ENCODE peak calls at places on chromosomes 12 and 14, in six cellular contexts. One of them, this sample, is unnamed.

GRCh38 chr12:123115409-123116111 is 35.3 kb downstream of the PITPNM2 start:
- DNase-seq in AG10803: peak; percentile 97
- DNase-seq in AG04450: peak; percentile 90
- DNase-seq in stomach: no peak
- DNase-seq in BJ: peak; percentile 89
- DNase-seq in sigmoid colon: peak; percentile 93
- DNase-seq in this sample: peak; percentile 98

GRCh38 chr14:92352158-92352985 is 29.4 kb downstream of the SLC24A4 start:
- DNase-seq in stomach: no peak
- DNase-seq in AG10803: peak; percentile 18
- DNase-seq in BJ: no peak
- DNase-seq in AG04450: no peak
- DNase-seq in sigmoid colon: no peak
- DNase-seq in this sample: peak; percentile 3

GRCh38 chr14:93396456-93396855 is 34.3 kb upstream of the UNC79 start:
- DNase-seq in stomach: no peak
- DNase-seq in sigmoid colon: no peak
- DNase-seq in AG10803: no peak
- DNase-seq in BJ: no peak
- DNase-seq in AG04450: no peak
- DNase-seq in this sample: no peak

GRCh38 chr12:88703790-88704189 is 123.5 kb upstream of the KITLG start:
- DNase-seq in BJ: no peak
- DNase-seq in stomach: no peak
- DNase-seq in AG10803: no peak
- DNase-seq in sigmoid colon: no peak
- DNase-seq in AG04450: no peak
- DNase-seq in this sample: peak; percentile 8

GRCh38 chr12:57575771-57576612 is 15.0 kb upstream of the PIP4K2C start:
- DNase-seq in AG10803: no peak
- DNase-seq in BJ: no peak
- DNase-seq in AG04450: no peak
- DNase-seq in stomach: no peak
- DNase-seq in sigmoid colon: no peak
- DNase-seq in this sample: no peak

GRCh38 chr12:13727707-13728147 is 253.7 kb downstream of the GRIN2B start:
- DNase-seq in BJ: no peak
- DNase-seq in stomach: no peak
- DNase-seq in sigmoid colon: no peak
- DNase-seq in AG04450: no peak
- DNase-seq in AG10803: no peak
- DNase-seq in this sample: no peak

GRCh38 chr12:121578230-121579189 is 2.3 kb downstream of the KDM2B start:
- DNase-seq in BJ: no peak
- DNase-seq in stomach: no peak
- DNase-seq in sigmoid colon: peak; percentile 74
- DNase-seq in AG04450: no peak
- DNase-seq in AG10803: no peak
- DNase-seq in this sample: peak; percentile 18

GRCh38 chr12:132153501-132154340 is 9.5 kb downstream of the NOC4L start:
- DNase-seq in AG10803: peak; percentile 63
- DNase-seq in AG04450: no peak
- DNase-seq in sigmoid colon: peak; percentile 82
- DNase-seq in BJ: no peak
- DNase-seq in stomach: peak; percentile 68
- DNase-seq in this sample: peak; percentile 70

GRCh38 chr12:115698257-115698656 is 579.2 kb downstream of the MED13L start:
- DNase-seq in BJ: no peak
- DNase-seq in AG10803: no peak
- DNase-seq in sigmoid colon: no peak
- DNase-seq in AG04450: no peak
- DNase-seq in stomach: no peak
- DNase-seq in this sample: no peak

GRCh38 chr12:14416658-14417057 is 51.2 kb downstream of the ATF7IP start:
- DNase-seq in stomach: no peak
- DNase-seq in BJ: no peak
- DNase-seq in AG04450: peak; percentile 82
- DNase-seq in AG10803: peak; percentile 70
- DNase-seq in sigmoid colon: no peak
- DNase-seq in this sample: peak; percentile 88

GRCh38 chr12:6554168-6554989 is 1.5 kb downstream of the IFFO1 start:
- DNase-seq in AG04450: no peak
- DNase-seq in AG10803: peak; percentile 64
- DNase-seq in sigmoid colon: peak; percentile 89
- DNase-seq in BJ: no peak
- DNase-seq in stomach: peak; percentile 79
- DNase-seq in this sample: peak; percentile 90

GRCh38 chr12:48686615-48687334 is 4.7 kb upstream of the KANSL2 start:
- DNase-seq in sigmoid colon: no peak
- DNase-seq in stomach: no peak
- DNase-seq in AG10803: no peak
- DNase-seq in BJ: no peak
- DNase-seq in AG04450: no peak
- DNase-seq in this sample: no peak

GRCh38 chr12:32507559-32508276 is 108.4 kb downstream of the FGD4 start:
- DNase-seq in BJ: no peak
- DNase-seq in AG10803: no peak
- DNase-seq in AG04450: no peak
- DNase-seq in sigmoid colon: no peak
- DNase-seq in stomach: no peak
- DNase-seq in this sample: no peak

GRCh38 chr12:52662093-52663006 is 10.3 kb upstream of the KRT2 start:
- DNase-seq in sigmoid colon: no peak
- DNase-seq in BJ: no peak
- DNase-seq in AG04450: no peak
- DNase-seq in AG10803: no peak
- DNase-seq in stomach: no peak
- DNase-seq in this sample: no peak

GRCh38 chr12:52913424-52913821 is 8.5 kb upstream of the KRT8 start:
- DNase-seq in stomach: peak; percentile 57
- DNase-seq in AG04450: no peak
- DNase-seq in BJ: no peak
- DNase-seq in sigmoid colon: no peak
- DNase-seq in AG10803: no peak
- DNase-seq in this sample: no peak

GRCh38 chr14:103103461-103104388 is 9.2 kb downstream of the EXOC3L4 start:
- DNase-seq in AG04450: no peak
- DNase-seq in stomach: peak; percentile 87
- DNase-seq in BJ: no peak
- DNase-seq in AG10803: peak; percentile 66
- DNase-seq in sigmoid colon: no peak
- DNase-seq in this sample: peak; percentile 55

GRCh38 chr14:105056303-105056831 is 8.9 kb downstream of the GPR132 start:
- DNase-seq in AG10803: no peak
- DNase-seq in stomach: no peak
- DNase-seq in AG04450: no peak
- DNase-seq in BJ: no peak
- DNase-seq in sigmoid colon: no peak
- DNase-seq in this sample: no peak

GRCh38 chr14:88613552-88614010 is 50.7 kb downstream of the ZC3H14 start:
- DNase-seq in AG10803: peak; percentile 29
- DNase-seq in AG04450: no peak
- DNase-seq in BJ: no peak
- DNase-seq in sigmoid colon: no peak
- DNase-seq in stomach: peak; percentile 27
- DNase-seq in this sample: peak; percentile 18

GRCh38 chr14:100864960-100865681 is 38.4 kb downstream of the RTL1 start:
- DNase-seq in stomach: no peak
- DNase-seq in sigmoid colon: peak; percentile 33
- DNase-seq in BJ: no peak
- DNase-seq in AG04450: no peak
- DNase-seq in AG10803: peak; percentile 68
- DNase-seq in this sample: peak; percentile 53

GRCh38 chr12:100442403-100442802 is 31.3 kb upstream of the NR1H4 start:
- DNase-seq in AG04450: no peak
- DNase-seq in sigmoid colon: no peak
- DNase-seq in stomach: no peak
- DNase-seq in BJ: no peak
- DNase-seq in AG10803: no peak
- DNase-seq in this sample: no peak

GRCh38 chr12:67456281-67456918 is 187.2 kb downstream of the CAND1 start:
- DNase-seq in AG10803: peak; percentile 93
- DNase-seq in sigmoid colon: no peak
- DNase-seq in stomach: no peak
- DNase-seq in BJ: peak; percentile 62
- DNase-seq in AG04450: peak; percentile 80
- DNase-seq in this sample: peak; percentile 96

GRCh38 chr12:21656931-21657335 is 709 bp downstream of the LDHB start:
- DNase-seq in sigmoid colon: peak; percentile 71
- DNase-seq in AG04450: no peak
- DNase-seq in AG10803: peak; percentile 38
- DNase-seq in BJ: no peak
- DNase-seq in stomach: peak; percentile 43
- DNase-seq in this sample: peak; percentile 52

GRCh38 chr12:49295087-49296001 is at the start of gene PRPH:
- DNase-seq in AG04450: no peak
- DNase-seq in stomach: no peak
- DNase-seq in BJ: no peak
- DNase-seq in sigmoid colon: peak; percentile 58
- DNase-seq in AG10803: no peak
- DNase-seq in this sample: no peak

GRCh38 chr12:113468365-113469223 is 3.1 kb downstream of the LHX5 start:
- DNase-seq in stomach: no peak
- DNase-seq in AG10803: no peak
- DNase-seq in sigmoid colon: no peak
- DNase-seq in AG04450: no peak
- DNase-seq in BJ: no peak
- DNase-seq in this sample: no peak

GRCh38 chr12:13251496-13251895 is 55.0 kb downstream of the EMP1 start:
- DNase-seq in AG04450: no peak
- DNase-seq in sigmoid colon: no peak
- DNase-seq in stomach: no peak
- DNase-seq in AG10803: no peak
- DNase-seq in BJ: no peak
- DNase-seq in this sample: no peak

DNA sequence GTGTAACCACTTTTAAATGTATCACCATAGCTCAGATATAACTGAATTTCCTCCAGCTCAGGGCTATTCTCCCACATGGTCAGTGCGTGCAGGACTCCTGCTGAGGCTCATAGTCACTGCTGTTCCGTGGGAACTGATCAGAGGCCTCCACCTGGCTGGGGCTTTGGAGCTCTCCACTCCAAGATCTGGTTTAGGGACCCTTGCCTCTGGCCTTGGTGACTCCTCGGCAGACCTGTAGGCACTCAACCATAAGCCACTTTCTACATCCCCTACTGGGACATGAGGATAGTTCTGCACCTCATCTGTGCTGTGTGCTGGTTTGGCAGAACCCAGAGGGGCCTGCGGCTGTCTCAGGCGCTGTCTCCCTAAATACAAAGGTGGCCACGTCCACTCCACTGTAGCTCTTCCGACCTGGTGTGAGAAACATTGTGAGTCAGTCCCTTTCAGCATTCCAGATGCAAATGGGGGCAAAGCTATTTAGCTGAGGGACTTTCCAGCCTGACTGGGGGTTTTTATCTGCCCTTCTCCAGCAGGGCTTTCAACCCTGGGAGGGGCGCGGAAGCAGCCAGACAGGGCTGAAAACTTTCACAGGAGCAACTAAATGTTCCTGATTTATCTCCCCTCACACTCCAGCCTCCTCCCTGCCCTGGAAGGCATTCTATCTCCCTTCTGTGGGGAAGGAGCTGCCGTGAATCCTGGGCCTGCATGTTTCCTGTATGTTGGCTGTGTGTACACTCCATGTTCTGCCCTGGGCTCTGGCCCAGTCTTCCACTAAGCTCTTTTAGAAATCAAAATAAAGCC is 218.3 kb upstream of the DAAM1 start:
- DNase-seq in BJ: no peak
- DNase-seq in AG04450: no peak
- DNase-seq in sigmoid colon: no peak
- DNase-seq in AG10803: peak; percentile 10
- DNase-seq in stomach: no peak
- DNase-seq in this sample: peak; percentile 25
- H3K4me3 ChIP-seq in BJ: no peak overlapping the region
- H3K4me3 ChIP-seq in AG04450: no peak overlapping the region
- H3K4me3 ChIP-seq in sigmoid colon: no peak overlapping the region
- H3K4me3 ChIP-seq in AG10803: no peak overlapping the region
- H3K4me3 ChIP-seq in stomach: no peak overlapping the region
- H3K4me3 ChIP-seq in this sample: no peak overlapping the region

GRCh38 chr12:97940105-97940504 is 477.5 kb downstream of the RMST start:
- DNase-seq in AG10803: no peak
- DNase-seq in AG04450: no peak
- DNase-seq in sigmoid colon: no peak
- DNase-seq in BJ: no peak
- DNase-seq in stomach: no peak
- DNase-seq in this sample: no peak

GRCh38 chr12:97944576-97944975 is 482.0 kb downstream of the RMST start:
- DNase-seq in stomach: no peak
- DNase-seq in sigmoid colon: no peak
- DNase-seq in BJ: no peak
- DNase-seq in AG10803: no peak
- DNase-seq in AG04450: no peak
- DNase-seq in this sample: no peak

GRCh38 chr12:97941686-97942354 is 479.2 kb downstream of the RMST start:
- DNase-seq in AG10803: no peak
- DNase-seq in BJ: no peak
- DNase-seq in sigmoid colon: no peak
- DNase-seq in stomach: no peak
- DNase-seq in AG04450: no peak
- DNase-seq in this sample: no peak

GRCh38 chr12:97940629-97941028 is 478.0 kb downstream of the RMST start:
- DNase-seq in AG04450: no peak
- DNase-seq in stomach: no peak
- DNase-seq in sigmoid colon: no peak
- DNase-seq in AG10803: peak; percentile 44
- DNase-seq in BJ: no peak
- DNase-seq in this sample: no peak

GRCh38 chr12:97943359-97943758 is 480.8 kb downstream of the RMST start:
- DNase-seq in stomach: no peak
- DNase-seq in BJ: no peak
- DNase-seq in AG10803: no peak
- DNase-seq in AG04450: no peak
- DNase-seq in sigmoid colon: no peak
- DNase-seq in this sample: no peak
- TF ChIP-seq CTCF in stomach: no peak
- TF ChIP-seq CTCF in BJ: no peak
- TF ChIP-seq CTCF in AG10803: peak; percentile 18
- TF ChIP-seq CTCF in AG04450: no peak
- TF ChIP-seq CTCF in sigmoid colon: no peak
- TF ChIP-seq CTCF in this sample: no peak

GRCh38 chr12:54300267-54300731 is 516 bp downstream of the NFE2 start:
- DNase-seq in sigmoid colon: no peak
- DNase-seq in stomach: no peak
- DNase-seq in BJ: no peak
- DNase-seq in AG10803: no peak
- DNase-seq in AG04450: no peak
- DNase-seq in this sample: no peak
- H3K4me3 ChIP-seq in sigmoid colon: no peak overlapping the region
- H3K4me3 ChIP-seq in stomach: peak overlapping the region; percentile 22
- H3K4me3 ChIP-seq in BJ: peak overlapping the region; percentile 25
- H3K4me3 ChIP-seq in AG10803: peak overlapping the region; percentile 52
- H3K4me3 ChIP-seq in AG04450: peak overlapping the region; percentile 54
- H3K4me3 ChIP-seq in this sample: peak overlapping the region; percentile 49

DNA sequence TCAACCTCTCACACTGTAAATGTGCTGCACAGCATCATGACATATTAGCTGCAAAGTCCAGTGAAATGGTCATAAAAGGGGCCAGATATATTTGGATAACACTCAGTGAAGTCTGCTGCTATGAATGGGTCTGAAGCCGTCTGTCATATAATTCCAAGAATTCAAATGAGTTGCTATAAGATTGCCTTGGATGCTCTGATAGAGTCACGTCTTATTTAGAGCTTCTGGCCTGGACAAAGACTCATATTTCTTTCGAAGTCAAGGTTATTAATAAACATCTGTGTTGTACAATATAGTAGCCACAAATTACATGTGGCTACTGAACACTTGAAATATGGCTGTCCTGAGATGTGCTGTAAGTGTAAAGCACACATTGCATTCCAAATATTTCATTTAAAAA is 54.4 kb upstream of the OVCH1 start:
- DNase-seq in BJ: no peak
- DNase-seq in AG10803: no peak
- DNase-seq in AG04450: no peak
- DNase-seq in sigmoid colon: no peak
- DNase-seq in stomach: no peak
- DNase-seq in this sample: no peak
- TF ChIP-seq CTCF in BJ: no peak
- TF ChIP-seq CTCF in AG10803: no peak
- TF ChIP-seq CTCF in AG04450: no peak
- TF ChIP-seq CTCF in sigmoid colon: no peak
- TF ChIP-seq CTCF in stomach: no peak
- TF ChIP-seq CTCF in this sample: no peak

This sample was measured in fibroblast of the aortic adventitia.